ENCODE peak calls at places on chromosome 6, in five cellular contexts. One of them, this sample, is unnamed.

GRCh38 chr6:157881375-157881774 is 58.3 kb downstream of the SNX9 start:
- DNase-seq in H9: no peak
- DNase-seq in WERI-Rb-1: no peak
- DNase-seq in heart right ventricle: no peak
- DNase-seq in K562: no peak
- DNase-seq in this sample: no peak

GRCh38 chr6:215335-216034 is 76.8 kb upstream of the DUSP22 start:
- DNase-seq in WERI-Rb-1: no peak
- DNase-seq in K562: no peak
- DNase-seq in H9: no peak
- DNase-seq in heart right ventricle: no peak
- DNase-seq in this sample: peak; percentile 72

GRCh38 chr6:149995971-149996370 is 29.4 kb downstream of the RAET1L start:
- DNase-seq in WERI-Rb-1: no peak
- DNase-seq in heart right ventricle: no peak
- DNase-seq in H9: no peak
- DNase-seq in K562: no peak
- DNase-seq in this sample: no peak

GRCh38 chr6:32849126-32849525 is 4.4 kb downstream of the TAP1 start:
- DNase-seq in H9: no peak
- DNase-seq in WERI-Rb-1: no peak
- DNase-seq in K562: no peak
- DNase-seq in heart right ventricle: no peak
- DNase-seq in this sample: no peak

GRCh38 chr6:10386756-10387654 is 27.9 kb downstream of the TFAP2A start:
- DNase-seq in K562: no peak
- DNase-seq in H9: no peak
- DNase-seq in WERI-Rb-1: no peak
- DNase-seq in heart right ventricle: no peak
- DNase-seq in this sample: no peak

GRCh38 chr6:53984163-53984562 is 127.1 kb upstream of the MLIP start:
- DNase-seq in heart right ventricle: no peak
- DNase-seq in H9: no peak
- DNase-seq in WERI-Rb-1: no peak
- DNase-seq in K562: no peak
- DNase-seq in this sample: peak; percentile 69

GRCh38 chr6:155093430-155093829 is 98.3 kb downstream of the TIAM2 start:
- DNase-seq in H9: no peak
- DNase-seq in heart right ventricle: no peak
- DNase-seq in WERI-Rb-1: no peak
- DNase-seq in K562: no peak
- DNase-seq in this sample: no peak

GRCh38 chr6:3997144-3997770 is 81.7 kb downstream of the FAM217A start:
- DNase-seq in K562: no peak
- DNase-seq in WERI-Rb-1: no peak
- DNase-seq in heart right ventricle: no peak
- DNase-seq in H9: no peak
- DNase-seq in this sample: no peak

GRCh38 chr6:164133095-164133494 is 718.6 kb downstream of the QKI start:
- DNase-seq in H9: no peak
- DNase-seq in K562: no peak
- DNase-seq in WERI-Rb-1: no peak
- DNase-seq in heart right ventricle: no peak
- DNase-seq in this sample: no peak

GRCh38 chr6:135114355-135115145 is 59.9 kb upstream of the HBS1L start:
- DNase-seq in heart right ventricle: no peak
- DNase-seq in K562: no peak
- DNase-seq in WERI-Rb-1: no peak
- DNase-seq in H9: no peak
- DNase-seq in this sample: no peak

GRCh38 chr6:153898360-153899059 is 140.5 kb upstream of the OPRM1 start:
- DNase-seq in WERI-Rb-1: no peak
- DNase-seq in H9: no peak
- DNase-seq in K562: no peak
- DNase-seq in heart right ventricle: no peak
- DNase-seq in this sample: no peak

GRCh38 chr6:86715676-86716075 is 221.7 kb upstream of the HTR1E start:
- DNase-seq in heart right ventricle: no peak
- DNase-seq in WERI-Rb-1: no peak
- DNase-seq in K562: no peak
- DNase-seq in H9: no peak
- DNase-seq in this sample: peak; percentile 66

GRCh38 chr6:84774174-84775158 is 10.1 kb upstream of the TBX18 start:
- DNase-seq in heart right ventricle: peak; percentile 58
- DNase-seq in WERI-Rb-1: peak; percentile 77
- DNase-seq in K562: peak; percentile 60
- DNase-seq in H9: peak; percentile 88
- DNase-seq in this sample: no peak
- TF ChIP-seq CTCF in heart right ventricle: peak; percentile 52
- TF ChIP-seq CTCF in WERI-Rb-1: peak; percentile 91
- TF ChIP-seq CTCF in K562: peak; percentile 48
- TF ChIP-seq CTCF in H9: peak; percentile 91
- TF ChIP-seq CTCF in this sample: no peak

DNA sequence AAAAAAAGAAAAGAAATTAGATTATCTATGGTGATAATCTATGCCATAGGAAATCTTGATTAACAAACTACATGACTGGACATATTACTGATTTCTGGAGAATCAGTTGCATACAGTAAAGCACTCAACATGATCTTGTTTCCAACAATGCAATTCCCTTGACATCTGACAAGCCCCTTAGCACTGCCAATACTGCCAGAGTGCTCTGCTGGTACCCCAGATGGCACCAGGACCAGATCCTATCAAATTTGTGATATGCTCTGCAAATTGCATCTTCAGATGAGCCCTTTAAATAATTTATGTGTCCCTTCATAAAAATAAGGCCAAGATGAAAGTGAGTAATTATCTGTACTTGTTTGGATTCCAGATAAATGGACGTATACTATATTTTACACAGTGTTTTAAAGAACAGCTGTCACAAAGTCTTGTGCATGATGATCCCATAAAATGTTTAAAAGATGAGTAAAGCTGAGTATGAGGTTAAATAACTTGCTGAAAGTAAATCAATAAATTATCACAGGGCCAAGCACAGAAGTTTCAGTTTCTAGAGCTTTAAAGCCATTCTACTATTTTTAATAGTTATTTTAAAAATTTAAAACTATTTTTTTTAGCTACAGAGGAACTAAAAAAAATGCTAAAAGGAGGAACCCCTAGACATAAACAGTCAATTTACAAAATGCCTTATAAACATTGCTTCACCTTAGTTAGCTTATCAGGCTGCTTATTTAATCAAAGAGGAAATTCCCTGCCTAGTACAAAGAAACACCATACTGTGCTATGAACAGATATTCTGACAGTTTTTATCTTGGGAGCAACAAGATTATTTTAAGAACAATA is 42.2 kb downstream of the NUDT3 start:
- DNase-seq in WERI-Rb-1: no peak
- DNase-seq in heart right ventricle: no peak
- DNase-seq in K562: no peak
- DNase-seq in H9: no peak
- DNase-seq in this sample: no peak
- TF ChIP-seq CTCF in WERI-Rb-1: no peak
- TF ChIP-seq CTCF in heart right ventricle: no peak
- TF ChIP-seq CTCF in K562: no peak
- TF ChIP-seq CTCF in H9: no peak
- TF ChIP-seq CTCF in this sample: no peak

GRCh38 chr6:15775741-15776140 is 112.9 kb upstream of the DTNBP1 start:
- DNase-seq in K562: no peak
- DNase-seq in WERI-Rb-1: no peak
- DNase-seq in H9: no peak
- DNase-seq in heart right ventricle: no peak
- DNase-seq in this sample: no peak

GRCh38 chr6:15774011-15774410 is 111.2 kb upstream of the DTNBP1 start:
- DNase-seq in H9: no peak
- DNase-seq in WERI-Rb-1: no peak
- DNase-seq in K562: no peak
- DNase-seq in heart right ventricle: no peak
- DNase-seq in this sample: no peak

GRCh38 chr6:15769471-15770088 is 106.8 kb upstream of the DTNBP1 start:
- DNase-seq in K562: peak; percentile 71
- DNase-seq in WERI-Rb-1: peak; percentile 47
- DNase-seq in heart right ventricle: no peak
- DNase-seq in H9: no peak
- DNase-seq in this sample: no peak

GRCh38 chr6:15775076-15775634 is 112.3 kb upstream of the DTNBP1 start:
- DNase-seq in heart right ventricle: no peak
- DNase-seq in K562: no peak
- DNase-seq in H9: no peak
- DNase-seq in WERI-Rb-1: no peak
- DNase-seq in this sample: no peak

GRCh38 chr6:15770347-15771143 is 107.7 kb upstream of the DTNBP1 start:
- DNase-seq in K562: peak; percentile 28
- DNase-seq in H9: no peak
- DNase-seq in heart right ventricle: no peak
- DNase-seq in WERI-Rb-1: no peak
- DNase-seq in this sample: no peak
- TF ChIP-seq CTCF in K562: peak; percentile 31
- TF ChIP-seq CTCF in H9: no peak
- TF ChIP-seq CTCF in heart right ventricle: no peak
- TF ChIP-seq CTCF in WERI-Rb-1: no peak
- TF ChIP-seq CTCF in this sample: no peak

GRCh38 chr6:106087548-106088325 is 1.6 kb downstream of the PRDM1 start:
- DNase-seq in heart right ventricle: no peak
- DNase-seq in K562: no peak
- DNase-seq in WERI-Rb-1: no peak
- DNase-seq in H9: no peak
- DNase-seq in this sample: peak; percentile 55

GRCh38 chr6:106085984-106086832 is at the start of gene PRDM1:
- DNase-seq in H9: peak; percentile 86
- DNase-seq in K562: peak; percentile 85
- DNase-seq in WERI-Rb-1: peak; percentile 98
- DNase-seq in heart right ventricle: peak; percentile 72
- DNase-seq in this sample: peak; percentile 94

GRCh38 chr6:106092279-106092678 is 6.1 kb downstream of the PRDM1 start:
- DNase-seq in heart right ventricle: no peak
- DNase-seq in H9: no peak
- DNase-seq in WERI-Rb-1: no peak
- DNase-seq in K562: no peak
- DNase-seq in this sample: no peak

GRCh38 chr6:106085687-106085983 is 501 bp upstream of the PRDM1 start:
- DNase-seq in K562: no peak
- DNase-seq in WERI-Rb-1: no peak
- DNase-seq in heart right ventricle: no peak
- DNase-seq in H9: no peak
- DNase-seq in this sample: no peak

DNA sequence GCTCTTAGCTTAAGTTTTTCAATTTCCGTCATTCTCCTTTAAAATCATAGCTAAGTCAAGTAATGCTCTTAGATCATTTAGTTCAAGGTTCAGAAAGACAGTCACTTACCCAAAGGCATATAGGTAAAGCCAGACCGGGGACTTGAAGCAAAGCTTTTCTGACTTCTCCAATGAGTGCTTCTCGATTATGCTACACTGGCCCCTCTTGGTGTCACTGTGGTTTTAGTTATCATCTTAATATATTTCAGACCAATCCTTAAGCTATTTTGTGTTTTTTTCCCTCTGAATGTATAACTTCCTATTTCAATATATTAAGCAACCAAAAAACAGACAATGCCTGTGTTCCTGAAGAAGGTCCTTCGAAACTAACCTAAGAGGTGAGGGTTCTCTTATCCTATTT is 3.8 kb downstream of the PRDM1 start:
- DNase-seq in H9: no peak
- DNase-seq in WERI-Rb-1: no peak
- DNase-seq in heart right ventricle: no peak
- DNase-seq in K562: no peak
- DNase-seq in this sample: no peak
- TF ChIP-seq CTCF in H9: peak; percentile 14
- TF ChIP-seq CTCF in WERI-Rb-1: no peak
- TF ChIP-seq CTCF in heart right ventricle: no peak
- TF ChIP-seq CTCF in K562: peak; percentile 42
- TF ChIP-seq CTCF in this sample: no peak

DNA sequence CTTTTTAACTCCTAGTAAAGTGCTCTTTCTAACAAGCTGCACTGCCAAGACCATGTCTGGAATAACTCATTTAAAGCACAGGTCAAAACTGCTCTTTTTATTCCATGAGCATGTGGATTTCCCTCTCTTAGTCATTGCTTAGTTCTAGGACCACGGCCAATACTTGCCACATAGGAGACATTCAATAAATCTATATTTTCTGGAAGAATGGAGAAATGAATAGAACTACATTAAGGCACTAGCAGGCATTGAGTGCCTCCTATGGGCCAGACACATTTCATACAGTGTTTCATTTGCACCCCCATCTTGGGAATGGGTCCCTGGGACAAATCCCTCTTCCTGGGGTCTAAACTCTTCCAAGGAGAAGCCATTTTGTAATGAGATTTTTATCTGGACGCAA is 552.8 kb upstream of the CITED2 start:
- DNase-seq in K562: peak; percentile 30
- DNase-seq in H9: no peak
- DNase-seq in WERI-Rb-1: no peak
- DNase-seq in heart right ventricle: no peak
- DNase-seq in this sample: no peak
- TF ChIP-seq CTCF in K562: peak; percentile 55
- TF ChIP-seq CTCF in H9: peak; percentile 54
- TF ChIP-seq CTCF in WERI-Rb-1: peak; percentile 38
- TF ChIP-seq CTCF in heart right ventricle: no peak
- TF ChIP-seq CTCF in this sample: no peak

GRCh38 chr6:130730600-130730999 is 96.6 kb upstream of the SMLR1 start:
- DNase-seq in WERI-Rb-1: no peak
- DNase-seq in heart right ventricle: no peak
- DNase-seq in H9: no peak
- DNase-seq in K562: no peak
- DNase-seq in this sample: no peak

GRCh38 chr6:130734161-130734560 is 93.0 kb upstream of the SMLR1 start:
- DNase-seq in H9: no peak
- DNase-seq in WERI-Rb-1: no peak
- DNase-seq in heart right ventricle: no peak
- DNase-seq in K562: no peak
- DNase-seq in this sample: no peak
- TF ChIP-seq CTCF in H9: no peak
- TF ChIP-seq CTCF in WERI-Rb-1: no peak
- TF ChIP-seq CTCF in heart right ventricle: no peak
- TF ChIP-seq CTCF in K562: no peak
- TF ChIP-seq CTCF in this sample: no peak

GRCh38 chr6:136288566-136289326 is 900 bp downstream of the BCLAF1 start:
- DNase-seq in K562: peak; percentile 71
- DNase-seq in heart right ventricle: peak; percentile 64
- DNase-seq in WERI-Rb-1: peak; percentile 63
- DNase-seq in H9: peak; percentile 77
- DNase-seq in this sample: peak; percentile 49
- TF ChIP-seq CTCF in K562: peak; percentile 43
- TF ChIP-seq CTCF in heart right ventricle: peak; percentile 32
- TF ChIP-seq CTCF in WERI-Rb-1: peak; percentile 7
- TF ChIP-seq CTCF in H9: peak; percentile 41
- TF ChIP-seq CTCF in this sample: peak; percentile 45

GRCh38 chr6:1792989-1793388 is 183.3 kb downstream of the FOXC1 start:
- DNase-seq in K562: peak; percentile 61
- DNase-seq in WERI-Rb-1: peak; percentile 71
- DNase-seq in heart right ventricle: no peak
- DNase-seq in H9: peak; percentile 58
- DNase-seq in this sample: peak; percentile 12
- TF ChIP-seq CTCF in K562: peak; percentile 66
- TF ChIP-seq CTCF in WERI-Rb-1: peak; percentile 72
- TF ChIP-seq CTCF in heart right ventricle: no peak
- TF ChIP-seq CTCF in H9: peak; percentile 71
- TF ChIP-seq CTCF in this sample: no peak

This sample was measured in PC-9.